ENCODE peak calls at places on chromosomes 12 and 14, in six cellular contexts. G, T, K, S, O and I are unnamed samples.

GRCh38 chr14:21092147-21093011 is 6.1 kb downstream of the ZNF219 start:
- DNase-seq in K (peak; percentile 82), G (peak; percentile 56), O (no peak), S (peak; percentile 91), T (peak; percentile 95), I (peak; percentile 97)

GRCh38 chr12:57089259-57090245 is 638 bp downstream of the NAB2 start:
- DNase-seq in T (peak; percentile 69), S (peak; percentile 49), O (no peak), K (peak; percentile 84), G (peak; percentile 51), I (peak; percentile 48)

GRCh38 chr12:106978035-106978800 is 8.7 kb downstream of the MTERF2 start:
- DNase-seq in O (no peak), G (no peak), T (peak; percentile 38), S (no peak), K (peak; percentile 85), I (no peak)

GRCh38 chr14:68964300-68965093 is 14.6 kb downstream of the ACTN1 start:
- DNase-seq in T (no peak), S (no peak), O (no peak), K (no peak), G (no peak), I (no peak)

GRCh38 chr14:22168092-22168955 is 420.7 kb downstream of the DAD1 start:
- DNase-seq in K (peak; percentile 8), S (peak; percentile 33), T (no peak), G (no peak), O (no peak), I (no peak)

GRCh38 chr14:53152627-53152908 is 555 bp downstream of the DDHD1 start:
- DNase-seq in S (no peak), G (peak; percentile 55), T (no peak), K (no peak), O (no peak), I (no peak)

GRCh38 chr14:54209501-54210231 is 187.1 kb upstream of the CDKN3 start:
- DNase-seq in K (peak; percentile 73), G (peak; percentile 53), T (no peak), O (no peak), S (no peak), I (no peak)

GRCh38 chr14:31326111-31326510 is 94.2 kb downstream of the HEATR5A start:
- DNase-seq in T (no peak), S (no peak), O (no peak), G (peak; percentile 9), K (peak; percentile 12), I (no peak)

GRCh38 chr12:2783936-2784600 is 10.7 kb upstream of the FKBP4 start:
- DNase-seq in O (no peak), G (peak; percentile 18), K (peak; percentile 74), T (peak; percentile 83), S (peak; percentile 84), I (peak; percentile 30)

GRCh38 chr12:52945389-52946232 is 3.3 kb upstream of the KRT18 start:
- DNase-seq in G (peak; percentile 33), O (peak; percentile 21), K (peak; percentile 85), T (no peak), S (peak; percentile 90), I (no peak)

GRCh38 chr12:116969615-116970575 is 59.1 kb downstream of the FBXW8 start:
- DNase-seq in T (peak; percentile 78), S (peak; percentile 5), G (no peak), K (peak; percentile 51), O (no peak), I (no peak)

GRCh38 chr14:82796081-82796480 is 1262.4 kb upstream of the SEL1L start:
- DNase-seq in T (no peak), S (no peak), K (no peak), G (no peak), O (no peak), I (no peak)

GRCh38 chr12:3491938-3492867 is 1.2 kb downstream of the PRMT8 start:
- DNase-seq in T (peak; percentile 80), G (peak; percentile 66), O (peak; percentile 10), S (peak; percentile 91), K (peak; percentile 73), I (peak; percentile 12)

GRCh38 chr12:68675098-68675842 is 11.5 kb upstream of the NUP107 start:
- DNase-seq in T (no peak), K (no peak), S (peak; percentile 43), O (no peak), G (no peak), I (peak; percentile 69)

GRCh38 chr12:117587646-117588287 is 226.3 kb upstream of the NOS1 start:
- DNase-seq in G (peak; percentile 4), O (no peak), K (peak; percentile 43), S (peak; percentile 86), T (peak; percentile 61), I (peak; percentile 7)

GRCh38 chr12:117277875-117278274 is 83.6 kb downstream of the NOS1 start:
- DNase-seq in K (no peak), G (no peak), T (no peak), S (peak; percentile 58), O (no peak), I (no peak)

DNA sequence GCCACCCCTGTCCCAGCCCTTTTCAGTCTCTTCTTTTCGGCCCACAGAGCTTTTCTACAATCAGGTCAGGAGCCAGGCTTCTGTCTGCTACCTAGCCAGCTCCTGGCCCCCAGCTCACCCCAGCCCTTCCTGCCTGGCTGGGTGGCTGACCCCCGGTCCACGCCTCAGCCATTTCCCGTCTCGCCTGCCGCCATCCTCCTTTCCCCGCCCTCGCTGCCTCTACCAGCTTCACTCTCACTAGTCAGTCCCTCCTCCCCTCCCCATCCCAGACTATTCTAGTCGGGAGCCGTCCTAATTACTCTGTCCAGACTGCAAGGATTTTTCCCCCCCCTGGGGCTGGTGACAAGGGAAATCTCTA is 876 bp downstream of the DHH start:
- DNase-seq in O (no peak), G (no peak), K (no peak), T (peak; percentile 58), S (peak; percentile 38), I (no peak)
- H3K27me3 ChIP-seq in O (peaks cover 20% of the 10 kb centered on the region), G (peaks cover 44% of the 10 kb centered on the region), K (peaks cover 71% of the 10 kb centered on the region), T (peaks cover 12% of the 10 kb centered on the region), S (peaks cover 78% of the 10 kb centered on the region), I (peaks cover 54% of the 10 kb centered on the region)

DNA sequence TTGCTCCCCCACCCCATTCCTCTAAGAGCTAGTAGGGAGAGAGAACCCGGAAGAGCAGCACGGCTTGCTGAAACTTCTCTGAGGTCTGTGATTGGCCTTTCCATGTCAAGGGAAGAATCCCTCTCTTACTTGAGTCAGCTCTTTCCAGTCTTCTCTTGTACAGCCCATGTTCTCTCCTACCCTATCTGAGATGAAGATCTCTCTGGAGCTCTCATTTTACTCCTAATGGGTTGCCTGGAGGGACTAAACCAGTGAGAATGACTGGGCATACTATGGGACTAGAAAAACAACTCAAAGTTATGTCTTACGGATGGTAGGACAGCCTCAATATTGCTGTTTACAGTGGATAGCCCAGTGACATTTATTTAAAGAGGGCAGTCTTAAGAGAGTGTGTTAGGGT is 16.7 kb downstream of the ETV6 start:
- DNase-seq in O (no peak), K (no peak), T (no peak), G (no peak), S (no peak), I (no peak)
- H3K27ac ChIP-seq in O (no peak overlapping the region), K (no peak overlapping the region), T (no peak overlapping the region), G (no peak overlapping the region), S (no peak overlapping the region), I (no peak overlapping the region)

DNA sequence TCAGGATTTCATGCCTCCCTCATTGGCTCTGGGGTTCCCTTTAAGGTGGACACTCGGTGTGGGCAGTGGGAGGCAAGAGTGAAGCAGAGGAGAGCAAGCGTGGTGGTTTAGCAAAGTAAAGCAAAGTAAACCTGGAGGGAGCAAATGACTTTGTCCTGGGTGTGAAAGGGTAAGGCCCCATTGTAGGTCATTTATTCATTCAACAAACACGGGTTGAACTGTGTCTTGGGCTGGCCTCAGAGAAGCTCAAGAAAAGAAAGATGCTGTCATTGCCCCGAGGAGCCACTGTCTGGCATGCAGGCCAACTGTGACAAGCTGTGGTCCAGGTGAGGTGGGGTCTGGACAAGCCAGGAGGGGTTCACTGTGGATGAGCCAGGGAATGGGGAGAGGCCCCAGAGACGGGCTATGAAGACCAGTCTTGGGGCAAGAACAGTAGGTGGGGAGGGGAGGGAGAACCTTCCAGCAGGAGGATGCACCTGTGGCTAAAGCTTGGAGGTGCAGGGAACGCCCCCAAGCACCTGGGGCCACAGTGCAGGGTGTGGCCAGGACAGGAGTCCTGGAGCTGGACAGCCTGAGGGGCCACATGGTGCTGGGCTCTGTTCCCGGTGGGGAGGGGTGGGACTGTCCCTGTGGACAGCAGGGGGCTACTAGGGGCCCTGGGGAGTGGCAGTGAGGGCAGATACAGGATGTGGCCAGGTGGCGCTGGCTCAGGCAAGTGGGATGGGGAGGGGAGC is 68.7 kb upstream of the DLK1 start:
- DNase-seq in T (no peak), G (no peak), K (no peak), O (no peak), S (no peak), I (no peak)
- H3K27me3 ChIP-seq in T (no peaks in the 10 kb centered on the region), G (no peaks in the 10 kb centered on the region), K (peaks cover 9% of the 10 kb centered on the region), O (peaks cover 25% of the 10 kb centered on the region), S (peaks cover 4% of the 10 kb centered on the region), I (peaks cover 8% of the 10 kb centered on the region)

GRCh38 chr14:67442139-67442906 is 30.4 kb upstream of the PLEK2 start:
- DNase-seq in G (no peak), O (no peak), T (no peak), S (no peak), K (no peak), I (no peak)
- H3K27ac ChIP-seq in G (no peak overlapping the region), O (no peak overlapping the region), T (no peak overlapping the region), S (no peak overlapping the region), K (peak overlapping the region; percentile 7), I (no peak overlapping the region)

GRCh38 chr12:96989916-96990315 is 82.9 kb downstream of the NEDD1 start:
- DNase-seq in S (peak; percentile 84), T (no peak), O (no peak), G (peak; percentile 35), K (peak; percentile 6), I (no peak)

GRCh38 chr12:96988919-96989318 is 81.9 kb downstream of the NEDD1 start:
- DNase-seq in T (no peak), O (no peak), S (no peak), K (no peak), G (no peak), I (no peak)

GRCh38 chr12:96994900-96995299 is 87.8 kb downstream of the NEDD1 start:
- DNase-seq in K (no peak), T (no peak), S (no peak), O (no peak), G (no peak), I (no peak)
- H3K27me3 ChIP-seq in K (no peaks in the 10 kb centered on the region), T (peaks cover 5% of the 10 kb centered on the region), S (no peaks in the 10 kb centered on the region), O (peaks cover 17% of the 10 kb centered on the region), G (peaks cover 5% of the 10 kb centered on the region), I (no peaks in the 10 kb centered on the region)

DNA sequence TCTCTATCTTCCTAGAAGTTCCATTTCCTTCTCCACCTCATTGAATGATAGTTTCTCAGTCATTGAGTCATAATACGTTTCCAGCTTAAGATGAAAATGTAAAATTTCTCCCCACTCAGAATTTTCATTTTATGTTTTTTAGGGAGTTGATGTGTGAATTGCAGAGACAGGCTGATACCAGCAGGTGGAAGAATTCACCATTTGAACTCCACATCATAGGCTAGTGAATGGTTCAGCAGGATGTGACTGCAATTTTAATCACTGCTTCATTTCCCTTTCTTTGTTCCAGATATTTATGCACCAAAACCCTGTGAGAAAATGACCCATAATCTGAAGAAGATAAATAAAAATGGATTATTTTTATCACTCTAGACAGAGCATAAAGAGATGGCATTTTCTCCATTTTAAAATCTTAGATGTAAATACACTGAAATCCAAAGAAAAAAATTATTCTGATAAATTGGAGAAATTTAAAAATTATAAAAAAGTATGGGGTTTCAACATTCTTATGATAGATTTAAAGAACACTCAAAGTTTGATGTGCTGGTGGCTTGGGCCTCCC is 10.6 kb upstream of the PYGL start:
- DNase-seq in G (peak; percentile 66), T (peak; percentile 72), K (peak; percentile 79), S (peak; percentile 52), O (no peak), I (no peak)
- H3K27ac ChIP-seq in G (peak overlapping the region; percentile 88), T (peak overlapping the region; percentile 99), K (no peak overlapping the region), S (no peak overlapping the region), O (peak overlapping the region; percentile 98), I (no peak overlapping the region)

GRCh38 chr14:99265571-99265970 is 6.4 kb downstream of the BCL11B start:
- DNase-seq in S (no peak), K (no peak), O (no peak), T (no peak), G (no peak), I (no peak)
- H3K27me3 ChIP-seq in S (peaks cover 4% of the 10 kb centered on the region), K (peaks cover 31% of the 10 kb centered on the region), O (peaks cover 19% of the 10 kb centered on the region), T (peaks cover 83% of the 10 kb centered on the region), G (no peaks in the 10 kb centered on the region), I (no peaks in the 10 kb centered on the region)